ENCODE peak calls at places on chromosomes 3 and 15, in six cellular contexts. One of them, this sample, is unnamed.

GRCh38 chr15:38696120-38696727 is 131.6 kb upstream of the RASGRP1 start:
- DNase-seq in HepG2: no peak
- DNase-seq in spleen: no peak
- DNase-seq in K562: peak; percentile 38
- DNase-seq in endothelial cell of umbilical vein: no peak
- DNase-seq in GM23338: no peak
- DNase-seq in this sample: peak; percentile 50

GRCh38 chr15:63381301-63382192 is at the start of gene CA12:
- DNase-seq in HepG2: peak; percentile 28
- DNase-seq in spleen: peak; percentile 79
- DNase-seq in K562: no peak
- DNase-seq in endothelial cell of umbilical vein: peak; percentile 46
- DNase-seq in GM23338: peak; percentile 77
- DNase-seq in this sample: peak; percentile 77

GRCh38 chr3:10975695-10976234 is 16.8 kb upstream of the SLC6A1 start:
- DNase-seq in HepG2: no peak
- DNase-seq in spleen: no peak
- DNase-seq in K562: peak; percentile 6
- DNase-seq in endothelial cell of umbilical vein: no peak
- DNase-seq in GM23338: no peak
- DNase-seq in this sample: no peak

GRCh38 chr15:100829457-100829856 is 50.2 kb upstream of the ALDH1A3 start:
- DNase-seq in HepG2: no peak
- DNase-seq in spleen: no peak
- DNase-seq in K562: no peak
- DNase-seq in endothelial cell of umbilical vein: no peak
- DNase-seq in GM23338: no peak
- DNase-seq in this sample: no peak

GRCh38 chr3:175668300-175668699 is 809.2 kb downstream of the NAALADL2 start:
- DNase-seq in HepG2: no peak
- DNase-seq in spleen: no peak
- DNase-seq in K562: no peak
- DNase-seq in endothelial cell of umbilical vein: no peak
- DNase-seq in GM23338: no peak
- DNase-seq in this sample: no peak

GRCh38 chr3:10354373-10355015 is 33.6 kb upstream of the SEC13 start:
- DNase-seq in HepG2: no peak
- DNase-seq in spleen: peak; percentile 25
- DNase-seq in K562: no peak
- DNase-seq in endothelial cell of umbilical vein: no peak
- DNase-seq in GM23338: no peak
- DNase-seq in this sample: no peak

GRCh38 chr15:89320200-89320599 is 14.4 kb downstream of the POLG start:
- DNase-seq in HepG2: no peak
- DNase-seq in spleen: no peak
- DNase-seq in K562: no peak
- DNase-seq in endothelial cell of umbilical vein: no peak
- DNase-seq in GM23338: no peak
- DNase-seq in this sample: no peak

GRCh38 chr3:57594576-57594975 is 2.6 kb downstream of the ARF4 start:
- DNase-seq in HepG2: no peak
- DNase-seq in spleen: no peak
- DNase-seq in K562: no peak
- DNase-seq in endothelial cell of umbilical vein: no peak
- DNase-seq in GM23338: no peak
- DNase-seq in this sample: no peak

GRCh38 chr15:74387988-74388955 is 20.8 kb upstream of the CYP11A1 start:
- DNase-seq in HepG2: peak; percentile 43
- DNase-seq in spleen: peak; percentile 76
- DNase-seq in K562: no peak
- DNase-seq in endothelial cell of umbilical vein: no peak
- DNase-seq in GM23338: peak; percentile 55
- DNase-seq in this sample: no peak

GRCh38 chr3:127671523-127672428 is 976 bp upstream of the ABTB1 start:
- DNase-seq in HepG2: no peak
- DNase-seq in spleen: peak; percentile 93
- DNase-seq in K562: peak; percentile 13
- DNase-seq in endothelial cell of umbilical vein: peak; percentile 7
- DNase-seq in GM23338: peak; percentile 32
- DNase-seq in this sample: no peak

GRCh38 chr3:39453134-39453533 is 14.3 kb upstream of the MOBP start:
- DNase-seq in HepG2: no peak
- DNase-seq in spleen: no peak
- DNase-seq in K562: no peak
- DNase-seq in endothelial cell of umbilical vein: no peak
- DNase-seq in GM23338: no peak
- DNase-seq in this sample: no peak

GRCh38 chr3:194730369-194730768 is 44.7 kb downstream of the FAM43A start:
- DNase-seq in HepG2: no peak
- DNase-seq in spleen: no peak
- DNase-seq in K562: no peak
- DNase-seq in endothelial cell of umbilical vein: peak; percentile 32
- DNase-seq in GM23338: peak; percentile 34
- DNase-seq in this sample: peak; percentile 63

GRCh38 chr3:160801386-160802118 is 45.5 kb downstream of the PPM1L start:
- DNase-seq in HepG2: no peak
- DNase-seq in spleen: no peak
- DNase-seq in K562: no peak
- DNase-seq in endothelial cell of umbilical vein: no peak
- DNase-seq in GM23338: no peak
- DNase-seq in this sample: peak; percentile 63

GRCh38 chr3:142896996-142897395 is 8.1 kb upstream of the PCOLCE2 start:
- DNase-seq in HepG2: no peak
- DNase-seq in spleen: no peak
- DNase-seq in K562: no peak
- DNase-seq in endothelial cell of umbilical vein: no peak
- DNase-seq in GM23338: no peak
- DNase-seq in this sample: no peak

GRCh38 chr3:64539451-64540196 is 148.2 kb downstream of the ADAMTS9 start:
- DNase-seq in HepG2: no peak
- DNase-seq in spleen: no peak
- DNase-seq in K562: no peak
- DNase-seq in endothelial cell of umbilical vein: peak; percentile 77
- DNase-seq in GM23338: no peak
- DNase-seq in this sample: peak; percentile 52

GRCh38 chr3:66693461-66693912 is 192.7 kb upstream of the LRIG1 start:
- DNase-seq in HepG2: no peak
- DNase-seq in spleen: no peak
- DNase-seq in K562: no peak
- DNase-seq in endothelial cell of umbilical vein: no peak
- DNase-seq in GM23338: no peak
- DNase-seq in this sample: peak; percentile 44

GRCh38 chr15:79957741-79958140 is 13.3 kb downstream of the BCL2A1 start:
- DNase-seq in HepG2: no peak
- DNase-seq in spleen: no peak
- DNase-seq in K562: no peak
- DNase-seq in endothelial cell of umbilical vein: no peak
- DNase-seq in GM23338: no peak
- DNase-seq in this sample: no peak

GRCh38 chr3:194387276-194387675 is 11.8 kb downstream of the GP5 start:
- DNase-seq in HepG2: no peak
- DNase-seq in spleen: no peak
- DNase-seq in K562: no peak
- DNase-seq in endothelial cell of umbilical vein: no peak
- DNase-seq in GM23338: no peak
- DNase-seq in this sample: no peak

GRCh38 chr15:61831505-61831921 is 228.7 kb downstream of the VPS13C start:
- DNase-seq in HepG2: no peak
- DNase-seq in spleen: no peak
- DNase-seq in K562: no peak
- DNase-seq in endothelial cell of umbilical vein: no peak
- DNase-seq in GM23338: peak; percentile 37
- DNase-seq in this sample: no peak

GRCh38 chr15:40650479-40650878 is 44.5 kb upstream of the RAD51 start:
- DNase-seq in HepG2: peak; percentile 10
- DNase-seq in spleen: no peak
- DNase-seq in K562: no peak
- DNase-seq in endothelial cell of umbilical vein: no peak
- DNase-seq in GM23338: no peak
- DNase-seq in this sample: no peak

GRCh38 chr3:154090116-154090420 is 31.1 kb upstream of the ARHGEF26 start:
- DNase-seq in HepG2: no peak
- DNase-seq in spleen: no peak
- DNase-seq in K562: no peak
- DNase-seq in endothelial cell of umbilical vein: peak; percentile 67
- DNase-seq in GM23338: no peak
- DNase-seq in this sample: no peak

GRCh38 chr3:132654190-132654589 is 5.4 kb downstream of the ACAD11 start:
- DNase-seq in HepG2: no peak
- DNase-seq in spleen: no peak
- DNase-seq in K562: peak; percentile 31
- DNase-seq in endothelial cell of umbilical vein: no peak
- DNase-seq in GM23338: no peak
- DNase-seq in this sample: no peak

GRCh38 chr3:99865321-99865720 is 47.7 kb downstream of the CMSS1 start:
- DNase-seq in HepG2: no peak
- DNase-seq in spleen: no peak
- DNase-seq in K562: no peak
- DNase-seq in endothelial cell of umbilical vein: peak; percentile 77
- DNase-seq in GM23338: no peak
- DNase-seq in this sample: no peak

GRCh38 chr3:196712514-196713413 is 587 bp downstream of the PIGX start:
- DNase-seq in HepG2: peak; percentile 14
- DNase-seq in spleen: no peak
- DNase-seq in K562: no peak
- DNase-seq in endothelial cell of umbilical vein: peak; percentile 68
- DNase-seq in GM23338: peak; percentile 73
- DNase-seq in this sample: peak; percentile 74
- H3K27ac ChIP-seq in HepG2: peak overlapping the region; percentile 79
- H3K27ac ChIP-seq in spleen: peak overlapping the region; percentile 94
- H3K27ac ChIP-seq in K562: peak overlapping the region; percentile 70
- H3K27ac ChIP-seq in endothelial cell of umbilical vein: peak overlapping the region; percentile 36
- H3K27ac ChIP-seq in GM23338: no peak overlapping the region
- H3K27ac ChIP-seq in this sample: peak overlapping the region; percentile 95

DNA sequence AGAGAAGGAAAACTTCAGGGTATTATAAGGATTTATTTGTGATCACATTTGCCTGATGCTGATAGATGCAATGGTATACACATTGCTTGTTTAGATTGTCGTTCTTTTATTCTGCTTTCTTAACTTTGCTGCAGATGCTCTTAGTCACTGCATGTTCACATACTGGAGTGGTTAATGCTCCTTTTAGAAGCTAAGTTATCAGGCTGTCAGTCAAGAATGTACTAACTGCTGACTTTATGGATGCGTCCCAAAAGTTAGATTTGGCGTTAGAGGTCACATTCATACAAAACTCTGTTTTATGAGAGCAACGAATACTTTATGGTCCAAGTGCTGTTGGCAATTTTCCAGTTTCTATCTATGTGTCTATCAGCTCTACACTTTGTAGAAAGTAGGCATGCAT is 160.7 kb downstream of the BBX start:
- DNase-seq in HepG2: no peak
- DNase-seq in spleen: no peak
- DNase-seq in K562: no peak
- DNase-seq in endothelial cell of umbilical vein: no peak
- DNase-seq in GM23338: no peak
- DNase-seq in this sample: no peak
- TF ChIP-seq POLR2AphosphoS5 in HepG2: no peak
- TF ChIP-seq POLR2AphosphoS5 in spleen: no peak
- TF ChIP-seq POLR2AphosphoS5 in K562: no peak
- TF ChIP-seq POLR2AphosphoS5 in endothelial cell of umbilical vein: no peak
- TF ChIP-seq POLR2AphosphoS5 in GM23338: no peak
- TF ChIP-seq POLR2AphosphoS5 in this sample: no peak

GRCh38 chr3:80099559-80099958 is 331.8 kb upstream of the ROBO1 start:
- DNase-seq in HepG2: no peak
- DNase-seq in spleen: no peak
- DNase-seq in K562: no peak
- DNase-seq in endothelial cell of umbilical vein: no peak
- DNase-seq in GM23338: no peak
- DNase-seq in this sample: no peak
- H3K27ac ChIP-seq in HepG2: no peak overlapping the region
- H3K27ac ChIP-seq in spleen: no peak overlapping the region
- H3K27ac ChIP-seq in K562: no peak overlapping the region
- H3K27ac ChIP-seq in endothelial cell of umbilical vein: no peak overlapping the region
- H3K27ac ChIP-seq in GM23338: no peak overlapping the region
- H3K27ac ChIP-seq in this sample: no peak overlapping the region

DNA sequence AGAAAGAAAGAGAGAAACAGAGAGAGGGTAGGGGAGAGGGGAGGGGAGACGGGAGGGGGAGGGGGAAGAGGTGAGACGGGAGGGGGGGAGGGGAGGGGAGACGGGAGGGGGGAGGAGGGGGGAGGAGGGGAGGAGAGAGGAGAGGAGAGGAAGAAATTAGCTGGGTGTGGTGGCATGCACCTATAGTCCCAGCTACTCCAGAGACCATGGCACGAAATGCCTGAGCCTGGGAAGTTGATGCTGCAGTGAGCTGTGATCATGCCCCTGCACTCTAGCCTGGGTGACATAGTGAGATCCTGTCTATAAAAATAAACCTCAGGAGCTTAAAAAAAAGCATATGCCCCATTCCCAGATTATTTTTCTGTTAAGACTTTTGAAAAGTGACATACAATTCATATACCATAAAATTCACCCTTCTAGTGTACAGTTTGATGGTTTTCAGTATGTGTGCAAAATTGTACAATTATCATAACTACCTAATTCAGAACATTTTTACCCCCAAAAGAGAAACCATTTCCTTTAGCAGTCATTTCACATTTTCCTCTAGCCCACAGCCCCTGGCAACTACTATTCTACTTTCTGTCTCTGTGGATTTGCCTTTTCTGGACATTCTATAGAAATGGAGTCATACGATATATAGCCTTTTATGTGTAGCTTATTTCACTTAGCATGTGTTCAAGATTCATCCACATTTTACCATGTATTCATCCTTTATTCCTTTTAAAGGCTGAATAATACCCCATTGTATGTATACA is 699.6 kb downstream of the FHIT start:
- DNase-seq in HepG2: no peak
- DNase-seq in spleen: no peak
- DNase-seq in K562: no peak
- DNase-seq in endothelial cell of umbilical vein: no peak
- DNase-seq in GM23338: no peak
- DNase-seq in this sample: no peak
- TF ChIP-seq POLR2AphosphoS5 in HepG2: no peak
- TF ChIP-seq POLR2AphosphoS5 in spleen: no peak
- TF ChIP-seq POLR2AphosphoS5 in K562: no peak
- TF ChIP-seq POLR2AphosphoS5 in endothelial cell of umbilical vein: no peak
- TF ChIP-seq POLR2AphosphoS5 in GM23338: no peak
- TF ChIP-seq POLR2AphosphoS5 in this sample: no peak

DNA sequence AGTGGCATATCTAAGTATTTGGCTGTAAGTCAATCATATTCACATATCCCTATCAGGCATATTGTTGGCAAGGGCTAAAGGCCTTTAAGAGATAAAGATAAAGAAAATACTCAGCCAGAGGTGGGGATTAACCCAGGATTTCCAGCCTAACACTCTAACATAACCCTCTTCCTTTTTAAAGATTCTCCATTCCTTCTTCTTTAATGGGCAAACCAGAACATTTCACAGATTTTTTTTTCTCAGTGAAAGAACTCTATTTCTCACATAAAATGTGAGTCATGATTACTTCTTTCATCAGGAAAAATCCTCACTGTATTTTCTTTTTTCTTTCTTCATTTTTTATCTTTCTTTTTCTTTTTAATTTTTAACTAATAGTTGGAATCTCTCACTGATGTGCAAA is 200.4 kb downstream of the NR1D2 start:
- DNase-seq in HepG2: no peak
- DNase-seq in spleen: no peak
- DNase-seq in K562: no peak
- DNase-seq in endothelial cell of umbilical vein: no peak
- DNase-seq in GM23338: no peak
- DNase-seq in this sample: no peak
- H3K27ac ChIP-seq in HepG2: no peak overlapping the region
- H3K27ac ChIP-seq in spleen: peak overlapping the region; percentile 6
- H3K27ac ChIP-seq in K562: no peak overlapping the region
- H3K27ac ChIP-seq in endothelial cell of umbilical vein: no peak overlapping the region
- H3K27ac ChIP-seq in GM23338: no peak overlapping the region
- H3K27ac ChIP-seq in this sample: peak overlapping the region; percentile 35

GRCh38 chr3:118468801-118469200 is 565.8 kb downstream of the IGSF11 start:
- DNase-seq in HepG2: no peak
- DNase-seq in spleen: no peak
- DNase-seq in K562: no peak
- DNase-seq in endothelial cell of umbilical vein: no peak
- DNase-seq in GM23338: no peak
- DNase-seq in this sample: no peak
- TF ChIP-seq POLR2AphosphoS5 in HepG2: no peak
- TF ChIP-seq POLR2AphosphoS5 in spleen: no peak
- TF ChIP-seq POLR2AphosphoS5 in K562: no peak
- TF ChIP-seq POLR2AphosphoS5 in endothelial cell of umbilical vein: no peak
- TF ChIP-seq POLR2AphosphoS5 in GM23338: no peak
- TF ChIP-seq POLR2AphosphoS5 in this sample: no peak

This sample was measured in transverse colon.